ENCODE peak calls at places on chromosome 4, in ten cellular contexts. O is psoas muscle; T is right lobe of liver; Z is CD8-positive, alpha-beta T cell; B is heart right ventricle; U is Caco-2; E is lower lobe of right lung; C is GM23338; X is GM06990; G is thoracic aorta. R is an unnamed sample.

GRCh38 chr4:184751585-184751956 is 17.7 kb upstream of the CENPU start:
- DNase-seq in G (no peak), Z (no peak), O (no peak), C (no peak), B (no peak), X (no peak), T (no peak), U (no peak), E (no peak), R (no peak)

GRCh38 chr4:148618856-148619255 is 176.6 kb upstream of the NR3C2 start:
- DNase-seq in X (no peak), Z (no peak), O (no peak), B (no peak), C (no peak), T (no peak), G (no peak), U (no peak), E (no peak), R (no peak)

GRCh38 chr4:95410387-95411005 is 138.3 kb downstream of the UNC5C start:
- DNase-seq in E (no peak), X (no peak), O (no peak), G (no peak), B (no peak), U (no peak), Z (no peak), C (no peak), T (no peak), R (no peak)

GRCh38 chr4:113773014-113773413 is 11.5 kb upstream of the CAMK2D start:
- DNase-seq in B (no peak), G (no peak), Z (no peak), U (no peak), T (no peak), X (no peak), O (no peak), E (no peak), C (no peak), R (no peak)

GRCh38 chr4:25058796-25059195 is 28.1 kb upstream of the LGI2 start:
- DNase-seq in B (no peak), U (no peak), Z (no peak), T (no peak), C (no peak), O (no peak), G (no peak), E (no peak), X (no peak), R (no peak)

GRCh38 chr4:17072483-17072882 is 174.0 kb upstream of the LDB2 start:
- DNase-seq in Z (no peak), X (no peak), B (peak; percentile 11), T (no peak), E (no peak), U (no peak), G (no peak), C (no peak), O (no peak), R (no peak)

GRCh38 chr4:142663828-142664227 is 182.3 kb downstream of the INPP4B start:
- DNase-seq in X (no peak), B (no peak), T (no peak), U (no peak), E (no peak), G (no peak), C (no peak), O (no peak), Z (no peak), R (no peak)

GRCh38 chr4:124640037-124640730 is 72.3 kb downstream of the ANKRD50 start:
- DNase-seq in B (no peak), T (no peak), C (no peak), U (no peak), X (no peak), Z (no peak), O (no peak), G (no peak), E (no peak), R (no peak)

GRCh38 chr4:94621491-94622080 is 136.2 kb upstream of the BMPR1B start:
- DNase-seq in E (no peak), U (no peak), C (peak; percentile 62), Z (no peak), G (no peak), T (no peak), O (no peak), X (peak; percentile 9), B (no peak), R (no peak)

GRCh38 chr4:124851741-124852140 is 139.2 kb upstream of the ANKRD50 start:
- DNase-seq in Z (no peak), B (no peak), C (no peak), T (no peak), U (no peak), E (no peak), G (no peak), O (no peak), X (no peak), R (no peak)

GRCh38 chr4:109989044-109989443 is 76.4 kb downstream of the EGF start:
- DNase-seq in X (no peak), Z (no peak), G (no peak), E (no peak), O (no peak), U (peak; percentile 41), T (no peak), B (no peak), C (no peak), R (no peak)

GRCh38 chr4:45004847-45005565 is 278.6 kb upstream of the GNPDA2 start:
- DNase-seq in C (no peak), E (no peak), U (no peak), O (no peak), X (no peak), B (no peak), Z (no peak), G (no peak), T (no peak), R (no peak)

GRCh38 chr4:56003606-56004005 is 54.9 kb downstream of the CEP135 start:
- DNase-seq in G (no peak), C (no peak), T (no peak), U (no peak), X (no peak), O (no peak), B (no peak), E (no peak), Z (no peak), R (no peak)
- H3K36me3 ChIP-seq in G (peaks cover 28% of the 10 kb centered on the region), C (peaks cover 7% of the 10 kb centered on the region), T (no peaks in the 10 kb centered on the region), U (no peaks in the 10 kb centered on the region), X (peaks cover 1% of the 10 kb centered on the region), O (peaks cover 7% of the 10 kb centered on the region), B (peaks cover 87% of the 10 kb centered on the region), E (peaks cover 32% of the 10 kb centered on the region), Z (no peaks in the 10 kb centered on the region), R (no peaks in the 10 kb centered on the region)

GRCh38 chr4:141220271-141220654 is 432 bp upstream of the ZNF330 start:
- DNase-seq in B (peak; percentile 6), C (peak; percentile 38), Z (no peak), T (no peak), O (no peak), E (no peak), X (no peak), U (no peak), G (no peak), R (no peak)

GRCh38 chr4:141215030-141215429 is 5.7 kb upstream of the ZNF330 start:
- DNase-seq in B (no peak), X (no peak), O (no peak), G (no peak), U (no peak), T (no peak), C (no peak), Z (no peak), E (no peak), R (no peak)

GRCh38 chr4:141215972-141216761 is 4.5 kb upstream of the ZNF330 start:
- DNase-seq in X (no peak), Z (no peak), T (no peak), C (no peak), E (no peak), G (no peak), B (no peak), O (no peak), U (no peak), R (no peak)

GRCh38 chr4:141223418-141223817 is 2.7 kb downstream of the ZNF330 start:
- DNase-seq in Z (no peak), E (no peak), O (no peak), G (no peak), C (no peak), X (no peak), T (no peak), U (no peak), B (no peak), R (no peak)

DNA sequence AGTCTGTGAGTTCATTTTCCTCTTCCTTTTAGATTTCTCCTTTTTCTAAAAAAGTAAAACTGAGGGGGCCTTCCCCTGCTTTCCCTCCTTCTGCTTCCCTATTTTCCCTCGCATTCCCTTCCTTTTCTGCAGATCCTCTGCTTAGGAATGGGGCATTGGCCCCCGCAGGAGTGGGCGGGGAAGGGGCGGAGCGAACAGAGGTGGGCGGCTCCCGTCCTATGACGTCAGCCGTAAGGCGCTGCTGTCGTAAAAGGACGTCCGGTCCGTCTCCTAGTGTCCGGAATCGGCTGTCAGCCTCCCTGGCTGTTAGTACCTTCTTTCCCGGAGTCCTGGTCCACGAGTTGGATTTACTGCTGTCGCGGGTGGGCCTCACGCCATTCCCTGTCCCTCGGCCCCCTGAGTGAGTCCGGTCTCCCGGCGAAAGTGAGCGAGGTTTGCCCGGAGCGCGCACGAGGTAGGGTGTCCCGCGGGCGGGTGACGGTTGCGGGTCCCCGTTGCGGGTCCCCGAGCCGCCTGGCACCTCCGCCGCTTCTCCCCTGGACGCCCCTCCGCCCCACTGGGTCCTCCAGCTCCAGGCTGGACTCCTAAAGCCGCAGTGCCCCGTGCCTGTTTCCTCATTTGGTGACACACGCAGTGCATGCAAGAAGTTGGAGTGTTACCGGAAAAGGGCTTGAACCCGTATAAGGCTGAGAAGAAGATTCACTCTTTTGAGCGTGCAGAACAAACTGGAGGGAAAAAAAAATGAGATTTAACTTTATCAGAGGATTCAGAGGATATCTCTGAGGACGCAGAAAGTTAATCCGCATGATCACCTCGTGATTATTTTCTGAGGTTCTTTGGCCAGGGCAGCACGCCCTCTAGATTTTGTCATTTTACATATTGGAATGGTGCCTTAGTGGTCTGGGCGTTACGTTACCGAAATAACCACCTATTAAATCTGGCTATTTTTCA is at the start of gene ZNF330:
- DNase-seq in O (peak; percentile 97), T (peak; percentile 92), Z (peak; percentile 84), B (peak; percentile 94), C (peak; percentile 89), U (peak; percentile 90), E (peak; percentile 91), G (peak; percentile 52), X (peak; percentile 88), R (peak; percentile 78)
- TF ChIP-seq CTCF in O (peak; percentile 19), T (no peak), Z (no peak), B (peak; percentile 3), C (peak; percentile 41), U (no peak), E (no peak), G (no peak), X (peak; percentile 24), R (no peak)

DNA sequence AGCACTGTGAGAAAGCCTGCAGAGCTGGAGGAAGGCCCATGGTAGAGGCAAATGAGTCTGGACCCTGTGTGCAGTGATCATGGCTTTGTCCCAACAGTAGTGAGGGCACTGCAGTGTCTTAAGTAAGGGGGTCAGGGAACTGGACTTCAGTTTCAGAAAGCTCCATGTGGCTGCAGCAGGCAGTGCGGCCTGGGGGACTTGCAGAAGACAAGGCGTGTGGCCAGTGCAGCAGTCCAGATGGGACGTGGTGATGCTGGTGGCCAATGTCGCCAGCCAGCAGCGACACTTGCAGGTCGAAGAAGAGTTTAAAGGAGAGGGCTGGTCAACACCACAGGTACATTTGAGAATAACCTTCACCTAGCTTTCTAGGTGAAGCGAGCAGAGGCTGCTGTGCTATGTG is 113.4 kb downstream of the ZNF827 start:
- DNase-seq in Z (no peak), U (no peak), G (no peak), X (no peak), T (no peak), O (no peak), B (no peak), E (no peak), C (no peak), R (no peak)
- H3K36me3 ChIP-seq in Z (peaks cover 19% of the 10 kb centered on the region), U (no peaks in the 10 kb centered on the region), G (no peaks in the 10 kb centered on the region), X (peaks cover 10% of the 10 kb centered on the region), T (no peaks in the 10 kb centered on the region), O (no peaks in the 10 kb centered on the region), B (peaks cover 6% of the 10 kb centered on the region), E (no peaks in the 10 kb centered on the region), C (no peaks in the 10 kb centered on the region), R (no peaks in the 10 kb centered on the region)

GRCh38 chr4:112766422-112766821 is 129.5 kb downstream of the LARP7 start:
- DNase-seq in X (no peak), U (peak; percentile 39), T (no peak), G (no peak), O (no peak), B (no peak), C (peak; percentile 77), E (no peak), Z (no peak), R (no peak)
- TF ChIP-seq CTCF in X (peak; percentile 62), U (no peak), T (no peak), G (no peak), O (no peak), B (no peak), C (peak; percentile 74), E (no peak), Z (no peak), R (no peak)